ENCODE peak calls at places on chromosomes 6 and 20, in six cellular contexts. W is tibial artery, V is lung microvascular endothelial cell, N is T-cell, B is osteocyte, O is GM13977. F is an unnamed sample.

GRCh38 chr6:74651948-74652347 is 553.9 kb downstream of the COL12A1 start:
- DNase-seq in W (no peak), B (no peak), O (no peak), V (no peak), N (no peak), F (no peak)

GRCh38 chr6:3786131-3786530 is 34.6 kb upstream of the PXDC1 start:
- DNase-seq in O (no peak), N (no peak), B (no peak), V (no peak), W (no peak), F (no peak)

GRCh38 chr6:134533991-134534390 is 216.1 kb upstream of the SGK1 start:
- DNase-seq in W (no peak), B (no peak), N (no peak), V (peak), O (no peak), F (no peak)

GRCh38 chr6:14710421-14710820 is 535.4 kb upstream of the JARID2 start:
- DNase-seq in V (no peak), N (no peak), O (no peak), W (no peak), B (no peak), F (no peak)

GRCh38 chr20:38630727-38631126 is 29.1 kb downstream of the ARHGAP40 start:
- DNase-seq in B (no peak), N (no peak), W (no peak), V (no peak), O (no peak), F (no peak)

GRCh38 chr6:115798229-115798628 is 262.5 kb downstream of the FRK start:
- DNase-seq in N (no peak), V (no peak), W (no peak), B (no peak), O (no peak), F (no peak)

GRCh38 chr6:79868098-79868722 is 79.1 kb downstream of the ELOVL4 start:
- DNase-seq in N (peak), V (peak), W (no peak), O (peak), B (no peak), F (peak)

GRCh38 chr6:49813248-49813647 is 26.2 kb upstream of the PGK2 start:
- DNase-seq in B (no peak), W (no peak), O (no peak), V (no peak), N (no peak), F (no peak)

GRCh38 chr6:14807130-14807529 is 438.7 kb upstream of the JARID2 start:
- DNase-seq in O (no peak), B (no peak), W (no peak), N (no peak), V (no peak), F (no peak)

GRCh38 chr20:41609476-41609875 is 8.7 kb downstream of the CHD6 start:
- DNase-seq in V (no peak), O (peak), W (no peak), N (no peak), B (no peak), F (no peak)

GRCh38 chr6:44263357-44264100 is 1.8 kb downstream of the NFKBIE start:
- DNase-seq in O (peak), W (no peak), V (peak), B (no peak), N (peak), F (no peak)

GRCh38 chr6:37706749-37707148 is 9.1 kb upstream of the MDGA1 start:
- DNase-seq in V (no peak), W (no peak), B (no peak), N (no peak), O (no peak), F (no peak)

GRCh38 chr6:83252717-83253116 is 59.6 kb downstream of the RWDD2A start:
- DNase-seq in O (no peak), B (no peak), N (no peak), W (no peak), V (no peak), F (peak)

GRCh38 chr6:161308075-161308655 is 34.3 kb upstream of the AGPAT4 start:
- DNase-seq in N (no peak), V (no peak), W (no peak), B (no peak), O (no peak), F (no peak)

GRCh38 chr6:89433637-89434499 is 916 bp downstream of the ANKRD6 start:
- DNase-seq in W (peak), N (peak), V (no peak), O (peak), B (no peak), F (no peak)

GRCh38 chr6:84166395-84166794 is 61.0 kb downstream of the CEP162 start:
- DNase-seq in V (no peak), B (no peak), W (no peak), O (no peak), N (no peak), F (no peak)

GRCh38 chr6:3251462-3252314 is 7.1 kb upstream of the PSMG4 start:
- DNase-seq in V (peak), B (peak), N (peak), O (peak), W (peak), F (peak)

GRCh38 chr6:36691011-36691410 is 6.6 kb upstream of the RAB44 start:
- DNase-seq in B (no peak), W (no peak), N (no peak), V (no peak), O (no peak), F (no peak)

GRCh38 chr20:44618318-44618731 is 33.2 kb downstream of the ADA start:
- DNase-seq in N (no peak), V (no peak), B (no peak), W (no peak), O (no peak), F (no peak)

GRCh38 chr20:11436113-11436890 is 481.4 kb upstream of the BTBD3 start:
- DNase-seq in V (no peak), N (no peak), O (no peak), W (no peak), B (no peak), F (no peak)

GRCh38 chr20:48804300-48804980 is 23.4 kb downstream of the PREX1 start:
- DNase-seq in O (no peak), W (no peak), B (no peak), N (no peak), V (no peak), F (no peak)

GRCh38 chr6:81761197-81761596 is 8.7 kb upstream of the TENT5A start:
- DNase-seq in W (no peak), B (no peak), N (no peak), O (no peak), V (no peak), F (peak)

GRCh38 chr6:5763871-5764270 is 242.9 kb downstream of the NRN1 start:
- DNase-seq in B (no peak), O (peak), W (no peak), N (no peak), V (no peak), F (no peak)

GRCh38 chr20:56163806-56164205 is 84.7 kb upstream of the MC3R start:
- DNase-seq in V (no peak), B (no peak), W (no peak), O (no peak), N (no peak), F (peak)

GRCh38 chr6:169051371-169051770 is 202.3 kb downstream of the THBS2 start:
- DNase-seq in B (no peak), O (no peak), W (no peak), V (no peak), N (no peak), F (no peak)

GRCh38 chr20:18504479-18505060 is 3.2 kb upstream of the SEC23B start:
- DNase-seq in V (peak), B (no peak), W (no peak), O (no peak), N (no peak), F (no peak)

GRCh38 chr6:133683603-133684002 is 205.3 kb upstream of the TCF21 start:
- DNase-seq in O (no peak), B (no peak), V (no peak), N (no peak), W (no peak), F (no peak)

GRCh38 chr6:159106627-159107241 is 61.9 kb upstream of the TAGAP start:
- DNase-seq in W (no peak), N (peak), O (peak), V (peak), B (peak), F (peak)

GRCh38 chr6:129069006-129069405 is 186.1 kb downstream of the LAMA2 start:
- DNase-seq in B (no peak), N (no peak), W (no peak), V (no peak), O (no peak), F (no peak)

GRCh38 chr6:125300992-125301434 is 754 bp downstream of the HDDC2 start:
- DNase-seq in W (peak), V (no peak), B (no peak), O (peak), N (no peak), F (peak)

GRCh38 chr6:44041461-44042260 is 85.6 kb downstream of the MRPL14 start:
- DNase-seq in B (no peak), W (peak), O (no peak), N (no peak), V (no peak), F (peak)

GRCh38 chr6:72631480-72631879 is 9.6 kb downstream of the KCNQ5 start:
- DNase-seq in B (no peak), O (no peak), V (no peak), W (no peak), N (no peak), F (no peak)

GRCh38 chr6:168909288-168909687 is 344.4 kb downstream of the THBS2 start:
- DNase-seq in W (no peak), O (no peak), B (no peak), V (no peak), N (no peak), F (no peak)

GRCh38 chr6:164039954-164040375 is 625.4 kb downstream of the QKI start:
- DNase-seq in O (no peak), W (no peak), V (peak), B (no peak), N (peak), F (peak)

GRCh38 chr6:145815351-145815772 is 767 bp upstream of the FBXO30 start:
- DNase-seq in N (no peak), W (no peak), B (no peak), O (peak), V (peak), F (no peak)

GRCh38 chr6:158518196-158519127 is 41.4 kb upstream of the TMEM181 start:
- DNase-seq in N (peak), O (peak), V (peak), B (no peak), W (no peak), F (peak)

GRCh38 chr6:168440520-168441433 is at the start of gene SMOC2:
- DNase-seq in O (no peak), B (peak), N (no peak), W (no peak), V (no peak), F (no peak)

GRCh38 chr6:12233693-12234551 is 56.2 kb upstream of the EDN1 start:
- DNase-seq in W (no peak), N (no peak), V (peak), B (no peak), O (peak), F (peak)

F was measured in HT1080.